ENCODE peak calls at places on chromosomes 2 and 18, in five cellular contexts. Q is neural progenitor cell, Z is sigmoid colon, C is heart left ventricle, B is IMR-90. R is an unnamed sample.

GRCh38 chr2:137913169-137913568 is 51.1 kb upstream of the HNMT start:
- DNase-seq in Q (no peak), Z (no peak), C (no peak), B (no peak), R (no peak)

GRCh38 chr18:25334588-25334987 is 17.4 kb downstream of the ZNF521 start:
- DNase-seq in Q (no peak), Z (no peak), C (no peak), B (no peak), R (no peak)

GRCh38 chr2:199404841-199405240 is 52.9 kb downstream of the SATB2 start:
- DNase-seq in Q (no peak), Z (no peak), C (no peak), B (peak; percentile 57), R (no peak)

GRCh38 chr2:25431604-25432003 is 89.9 kb upstream of the DNMT3A start:
- DNase-seq in Q (no peak), Z (no peak), C (no peak), B (no peak), R (no peak)

GRCh38 chr2:8539743-8540551 is 141.9 kb upstream of the ID2 start:
- DNase-seq in Q (peak; percentile 21), Z (no peak), C (no peak), B (no peak), R (no peak)

GRCh38 chr2:17518212-17519154 is at the start of gene RAD51AP2:
- DNase-seq in Q (peak; percentile 95), Z (peak; percentile 95), C (peak; percentile 89), B (peak; percentile 66), R (peak; percentile 90)

GRCh38 chr2:16604236-16604635 is 61.4 kb downstream of the CYRIA start:
- DNase-seq in Q (no peak), Z (no peak), C (no peak), B (no peak), R (no peak)

GRCh38 chr18:77177009-77177408 is 44.4 kb upstream of the MBP start:
- DNase-seq in Q (no peak), Z (no peak), C (no peak), B (peak; percentile 63), R (no peak)

GRCh38 chr2:242015366-242016065 is 146.0 kb downstream of the RTP5 start:
- DNase-seq in Q (no peak), Z (peak; percentile 36), C (no peak), B (no peak), R (no peak)

GRCh38 chr2:57296795-57297517 is 749.6 kb upstream of the VRK2 start:
- DNase-seq in Q (no peak), Z (no peak), C (no peak), B (no peak), R (no peak)

DNA sequence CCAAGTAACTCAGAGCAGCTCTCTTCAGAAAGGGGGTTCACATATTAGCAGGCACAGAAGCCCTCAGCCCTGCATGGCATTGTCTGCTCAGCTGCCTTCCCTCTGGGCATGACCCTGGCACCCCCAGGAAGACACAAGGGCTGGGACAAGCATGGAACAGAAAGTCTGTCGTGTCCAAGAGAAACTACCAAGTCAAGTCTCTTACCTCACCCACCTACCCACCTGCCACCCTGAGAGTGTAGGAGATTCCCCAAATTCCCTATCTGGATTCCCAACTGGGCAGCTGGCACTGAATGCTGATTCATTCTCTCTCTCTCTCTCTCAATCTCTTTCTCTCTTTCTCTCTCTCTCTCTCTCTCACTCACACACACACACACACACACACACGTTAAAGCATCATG is 21.6 kb downstream of the SMAD7 start:
- DNase-seq in Q (no peak), Z (no peak), C (no peak), B (peak; percentile 33), R (no peak)
- H3K4me3 ChIP-seq in Q (no peak overlapping the region), Z (no peak overlapping the region), C (no peak overlapping the region), B (no peak overlapping the region), R (no peak overlapping the region)

DNA sequence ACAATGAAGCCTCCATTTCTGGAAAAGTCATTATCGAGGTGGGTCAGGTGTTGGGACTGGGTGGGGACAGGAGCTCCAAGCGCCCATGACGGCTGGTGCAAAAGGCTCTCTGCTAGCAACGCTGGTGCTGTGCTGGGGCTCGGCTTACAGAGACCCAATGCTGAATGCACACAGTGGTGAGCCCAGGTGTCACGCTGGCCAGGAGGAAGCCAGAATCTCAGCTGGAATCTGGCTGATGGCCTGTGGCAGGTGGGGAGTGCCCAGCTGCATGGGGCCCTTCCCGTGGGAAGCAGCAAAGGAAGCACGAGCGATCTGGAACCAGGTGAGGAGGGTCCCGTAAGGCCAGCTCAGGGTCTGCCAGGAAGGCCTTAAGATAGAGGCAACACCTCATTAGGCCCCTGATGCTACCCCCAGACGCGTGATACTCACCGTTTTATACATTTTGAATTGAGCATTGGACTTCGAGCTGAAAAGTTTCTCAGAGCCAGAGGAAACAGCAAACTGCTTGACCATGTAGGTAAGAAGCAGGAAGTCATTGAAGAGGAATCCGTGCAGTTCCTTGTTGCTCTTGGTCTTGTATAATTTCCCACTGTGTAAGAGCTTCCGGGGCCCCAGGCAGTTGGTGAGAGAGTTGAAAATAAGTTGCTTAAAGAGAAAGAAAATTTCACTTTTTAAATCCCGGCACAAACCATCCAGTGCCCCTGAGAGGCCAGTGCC is 34.7 kb downstream of the FAM228A start:
- DNase-seq in Q (no peak), Z (no peak), C (no peak), B (no peak), R (no peak)
- H3K36me3 ChIP-seq in Q (no peaks in the 10 kb centered on the region), Z (peaks cover 32% of the 10 kb centered on the region), C (peaks cover 89% of the 10 kb centered on the region), B (peaks cover 34% of the 10 kb centered on the region), R (no peaks in the 10 kb centered on the region)

GRCh38 chr2:176163655-176164021 is 6.5 kb downstream of the HOXD3 start:
- DNase-seq in Q (no peak), Z (no peak), C (no peak), B (no peak), R (no peak)

GRCh38 chr2:176165598-176166055 is 8.5 kb downstream of the HOXD3 start:
- DNase-seq in Q (no peak), Z (no peak), C (no peak), B (no peak), R (no peak)

GRCh38 chr2:176164803-176165597 is 7.9 kb downstream of the HOXD3 start:
- DNase-seq in Q (peak; percentile 53), Z (no peak), C (no peak), B (no peak), R (peak; percentile 60)

GRCh38 chr2:176162911-176163654 is 6.0 kb downstream of the HOXD3 start:
- DNase-seq in Q (peak; percentile 43), Z (no peak), C (no peak), B (no peak), R (no peak)

DNA sequence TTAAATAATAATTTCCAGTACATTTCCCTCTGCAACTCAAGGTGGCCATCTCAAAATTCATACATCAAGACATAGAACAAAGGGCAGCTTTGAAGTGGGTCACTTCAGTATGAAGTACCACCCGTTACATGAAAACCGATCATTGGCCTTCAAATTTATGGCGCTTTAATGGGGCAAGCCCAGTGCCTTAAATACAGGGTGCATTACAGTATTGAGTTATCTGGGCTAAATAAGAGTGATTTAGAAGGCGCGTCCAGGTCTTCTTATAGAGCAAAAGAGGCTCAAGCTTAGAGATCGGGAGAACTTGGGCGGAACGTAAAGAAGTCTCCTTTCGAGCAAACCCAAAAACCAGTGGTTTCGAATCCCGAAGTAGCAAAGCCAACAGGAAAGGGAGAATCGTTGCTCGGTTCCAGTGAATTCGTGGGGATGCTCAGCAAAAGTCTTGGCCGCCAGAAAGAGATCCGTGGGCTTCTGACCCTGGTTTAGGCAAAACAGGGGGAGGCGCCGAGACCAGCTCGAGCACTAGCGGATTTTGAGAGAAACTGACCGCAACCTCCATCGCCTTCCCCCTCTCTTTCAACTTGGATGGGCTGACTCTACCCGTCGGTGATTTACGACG is 7.2 kb downstream of the HOXD3 start:
- DNase-seq in Q (no peak), Z (no peak), C (no peak), B (no peak), R (no peak)
- H3K27me3 ChIP-seq in Q (peaks cover 100% of the 10 kb centered on the region), Z (peaks cover 100% of the 10 kb centered on the region), C (peaks cover 92% of the 10 kb centered on the region), B (peaks cover 71% of the 10 kb centered on the region), R (no peaks in the 10 kb centered on the region)

DNA sequence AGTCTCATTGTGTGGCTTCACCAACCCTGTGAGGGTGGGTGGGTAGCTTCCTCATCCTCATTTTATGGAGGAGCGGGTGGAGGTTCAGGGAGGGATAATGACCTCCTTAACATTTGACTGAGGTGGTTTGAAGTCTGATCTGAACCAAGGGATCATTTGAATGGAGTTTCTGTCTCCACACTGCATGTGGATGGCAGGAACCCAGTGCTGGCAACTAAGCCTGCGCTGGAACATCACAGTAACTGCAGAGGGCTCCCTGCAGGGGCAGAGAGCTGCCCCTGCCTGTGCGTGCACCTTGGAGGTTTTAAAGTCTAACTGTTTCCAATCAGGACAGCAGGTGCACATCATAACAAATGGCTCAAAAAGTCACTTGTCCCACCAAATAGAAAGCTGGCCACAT is 3.3 kb downstream of the AGAP1 start:
- DNase-seq in Q (no peak), Z (no peak), C (no peak), B (no peak), R (no peak)
- H3K4me3 ChIP-seq in Q (no peak overlapping the region), Z (no peak overlapping the region), C (no peak overlapping the region), B (no peak overlapping the region), R (no peak overlapping the region)

R was measured in uterus.